ENCODE peak calls at places on chromosome 11, in four cellular contexts. B is stimulated activated CD4-positive, alpha-beta T cell treated with anti-CD3 and anti-CD28 coated beads, Interleukin-15, amount 100 ng/mL, for 24 hours; G is hypothalamus; C is RCC 7860. I is an unnamed sample.
A peak's percentile ranks its signal among the peaks of the same experiment; 100 is the strongest.

GRCh38 chr11:122746050-122746478 is 90.5 kb downstream of the UBASH3B start:
- DNase-seq in C (no peak), B (peak; percentile 76), G (no peak), I (no peak)

GRCh38 chr11:122814401-122814800 is 23.9 kb upstream of the CRTAM start:
- DNase-seq in C (no peak), B (no peak), G (no peak), I (no peak)

GRCh38 chr11:132056689-132057088 is 686.3 kb downstream of the NTM start:
- DNase-seq in G (no peak), B (no peak), C (peak; percentile 45), I (no peak)

GRCh38 chr11:99418927-99419707 is 398.4 kb downstream of the CNTN5 start:
- DNase-seq in G (no peak), C (no peak), B (no peak), I (no peak)

GRCh38 chr11:24234822-24235508 is 261.9 kb upstream of the LUZP2 start:
- DNase-seq in G (no peak), B (no peak), C (peak; percentile 8), I (peak; percentile 25)

GRCh38 chr11:74839445-74839844 is 90.8 kb downstream of the RNF169 start:
- DNase-seq in C (no peak), B (no peak), G (no peak), I (no peak)

GRCh38 chr11:70118642-70119041 is 40.5 kb downstream of the ANO1 start:
- DNase-seq in G (no peak), C (no peak), B (no peak), I (no peak)

GRCh38 chr11:128388182-128388815 is 199.1 kb downstream of the ETS1 start:
- DNase-seq in G (no peak), C (no peak), B (no peak), I (no peak)

GRCh38 chr11:17585911-17586695 is 39.0 kb downstream of the OTOG start:
- DNase-seq in G (no peak), B (no peak), C (no peak), I (no peak)

GRCh38 chr11:128835741-128836410 is 31.2 kb downstream of the KCNJ1 start:
- DNase-seq in G (no peak), B (no peak), C (no peak), I (no peak)

GRCh38 chr11:75603791-75604736 is 42.0 kb downstream of the SERPINH1 start:
- DNase-seq in C (peak; percentile 29), G (no peak), B (no peak), I (peak; percentile 71)

GRCh38 chr11:92227954-92228935 is 3.6 kb downstream of the FAT3 start:
- DNase-seq in G (no peak), B (no peak), C (no peak), I (no peak)

GRCh38 chr11:61338783-61339489 is 5.9 kb downstream of the TKFC start:
- DNase-seq in B (no peak), G (no peak), C (no peak), I (no peak)

GRCh38 chr11:86257446-86257845 is 12.9 kb downstream of the EED start:
- DNase-seq in C (no peak), B (no peak), G (no peak), I (no peak)

GRCh38 chr11:26720003-26720402 is 1.9 kb downstream of the SLC5A12 start:
- DNase-seq in B (no peak), C (no peak), G (no peak), I (no peak)

GRCh38 chr11:1271002-1271401 is 38.4 kb downstream of the TOLLIP start:
- DNase-seq in G (no peak), C (no peak), B (no peak), I (no peak)

GRCh38 chr11:61132646-61133045 is 28.6 kb downstream of the VPS37C start:
- DNase-seq in G (no peak), C (no peak), B (no peak), I (no peak)

GRCh38 chr11:77106321-77106720 is 3.7 kb downstream of the OMP start:
- DNase-seq in G (no peak), C (peak; percentile 18), B (no peak), I (peak; percentile 70)

GRCh38 chr11:69636512-69636866 is 4.5 kb upstream of the CCND1 start:
- DNase-seq in G (no peak), B (peak; percentile 48), C (no peak), I (no peak)

GRCh38 chr11:75474878-75475766 is 42.1 kb upstream of the KLHL35 start:
- DNase-seq in B (peak; percentile 79), C (no peak), G (no peak), I (no peak)

GRCh38 chr11:106398396-106399074 is 321.1 kb downstream of the AASDHPPT start:
- DNase-seq in C (peak; percentile 74), G (no peak), B (no peak), I (no peak)

I was measured in H54.